ENCODE peak calls at places on chromosomes 13 and 19, in seven cellular contexts. G is head of caudate nucleus; E is endodermal cell; K is amygdala; Q is CD8-positive, alpha-beta memory T cell; X is tibial artery; W is BJ. F is an unnamed sample.

GRCh38 chr13:23561261-23561660 is 9.0 kb upstream of the TNFRSF19 start:
- DNase-seq in X (no peak), E (no peak), Q (no peak), G (no peak), W (no peak), K (no peak), F (no peak)

GRCh38 chr19:55319786-55320185 is 5.4 kb downstream of the TMEM150B start:
- DNase-seq in E (peak; percentile 95), X (no peak), G (peak; percentile 51), Q (no peak), K (peak; percentile 56), W (no peak), F (no peak)

GRCh38 chr19:8577247-8577646 is at the start of gene MYO1F:
- DNase-seq in X (peak; percentile 77), E (no peak), K (peak; percentile 12), W (no peak), G (no peak), Q (no peak), F (peak; percentile 10)

GRCh38 chr19:19227217-19227616 is 15.5 kb downstream of the NCAN start:
- DNase-seq in Q (no peak), W (no peak), X (no peak), E (no peak), G (no peak), K (no peak), F (no peak)

GRCh38 chr13:98039261-98039660 is 85.8 kb downstream of the IPO5 start:
- DNase-seq in W (no peak), X (no peak), K (no peak), E (no peak), G (no peak), Q (no peak), F (no peak)

GRCh38 chr19:50777830-50778303 is 7.6 kb downstream of the GPR32 start:
- DNase-seq in G (peak; percentile 87), X (no peak), E (peak; percentile 89), W (no peak), Q (no peak), K (no peak), F (no peak)

GRCh38 chr13:95573226-95573625 is 20.7 kb downstream of the CLDN10 start:
- DNase-seq in G (no peak), Q (no peak), W (no peak), E (no peak), K (no peak), X (no peak), F (no peak)

GRCh38 chr19:10334340-10335148 is 1.2 kb upstream of the RAVER1 start:
- DNase-seq in W (peak; percentile 81), K (peak; percentile 58), X (peak; percentile 98), G (peak; percentile 47), E (peak; percentile 99), Q (no peak), F (peak; percentile 48)

GRCh38 chr13:75135325-75135825 is 346.6 kb downstream of the TBC1D4 start:
- DNase-seq in K (no peak), G (no peak), X (no peak), Q (no peak), W (peak; percentile 58), E (no peak), F (no peak)

GRCh38 chr13:49530452-49530851 is 34.7 kb downstream of the PHF11 start:
- DNase-seq in E (no peak), W (no peak), X (no peak), K (no peak), Q (no peak), G (no peak), F (no peak)

GRCh38 chr19:18562086-18562485 is 4.4 kb downstream of the KXD1 start:
- DNase-seq in Q (no peak), K (no peak), E (no peak), W (no peak), G (no peak), X (peak; percentile 85), F (no peak)

GRCh38 chr13:71870036-71870435 is 3.0 kb upstream of the DACH1 start:
- DNase-seq in W (no peak), G (no peak), Q (no peak), K (no peak), X (no peak), E (peak; percentile 62), F (no peak)

GRCh38 chr19:28489126-28489660 is 723.8 kb downstream of the UQCRFS1 start:
- DNase-seq in K (no peak), X (no peak), Q (no peak), W (no peak), E (peak; percentile 64), G (no peak), F (no peak)

GRCh38 chr19:15123900-15124299 is 16.7 kb downstream of the SYDE1 start:
- DNase-seq in W (no peak), K (peak; percentile 67), G (no peak), X (peak; percentile 93), E (peak; percentile 33), Q (no peak), F (peak; percentile 53)

GRCh38 chr13:36921902-36922301 is 1.9 kb upstream of the SMAD9 start:
- DNase-seq in X (no peak), E (no peak), K (no peak), G (no peak), Q (no peak), W (no peak), F (no peak)

GRCh38 chr13:101291216-101291615 is 125.1 kb downstream of the NALCN start:
- DNase-seq in Q (no peak), E (no peak), G (no peak), W (no peak), X (no peak), K (no peak), F (no peak)

GRCh38 chr19:3536429-3537100 is 2.4 kb upstream of the TEKTIP1 start:
- DNase-seq in W (no peak), K (peak; percentile 77), Q (no peak), E (no peak), X (no peak), G (peak; percentile 61), F (no peak)

GRCh38 chr13:76934671-76935070 is 13.6 kb upstream of the ACOD1 start:
- DNase-seq in E (no peak), G (no peak), X (no peak), K (no peak), W (no peak), Q (no peak), F (no peak)

GRCh38 chr13:112873851-112874750 is 94.9 kb upstream of the MCF2L start:
- DNase-seq in K (peak; percentile 66), Q (no peak), G (no peak), E (peak; percentile 95), W (no peak), X (peak; percentile 82), F (peak; percentile 28)

GRCh38 chr13:111346281-111346680 is 25.8 kb downstream of the TEX29 start:
- DNase-seq in X (no peak), E (no peak), G (no peak), W (no peak), Q (no peak), K (no peak), F (no peak)

F was measured in occipital lobe.